ENCODE peak calls at places on chromosomes 7 and 10, in four cellular contexts. L is astrocyte of the hippocampus, N is NCI-H1092, F is neural progenitor cell. J is an unnamed sample.

GRCh38 chr7:134602921-134603394 is 43.7 kb upstream of the BPGM start:
- DNase-seq in L (no peak), F (no peak), N (no peak), J (no peak)

GRCh38 chr7:476736-477360 is 42.8 kb downstream of the PDGFA start:
- DNase-seq in L (no peak), N (no peak), F (no peak), J (no peak)

GRCh38 chr7:106630648-106631047 is 30.3 kb downstream of the CCDC71L start:
- DNase-seq in N (no peak), F (no peak), L (no peak), J (no peak)

GRCh38 chr10:101566333-101567164 is 21.5 kb downstream of the POLL start:
- DNase-seq in N (peak), F (peak), L (peak), J (no peak)

GRCh38 chr7:124655990-124656389 is 109.6 kb downstream of the GPR37 start:
- DNase-seq in L (no peak), N (peak), F (no peak), J (no peak)

GRCh38 chr7:67618569-67619543 is 622.2 kb downstream of the TYW1 start:
- DNase-seq in N (peak), F (peak), L (peak), J (peak)

GRCh38 chr7:137840183-137840779 is 6.5 kb downstream of the DGKI start:
- DNase-seq in L (no peak), N (no peak), F (peak), J (no peak)

GRCh38 chr7:27840314-27840713 is 100.4 kb downstream of the TAX1BP1 start:
- DNase-seq in N (no peak), L (no peak), F (no peak), J (no peak)

GRCh38 chr7:26081627-26082026 is 70.4 kb upstream of the NFE2L3 start:
- DNase-seq in L (no peak), N (no peak), F (peak), J (no peak)

GRCh38 chr10:96413151-96413787 is 54.5 kb upstream of the OPALIN start:
- DNase-seq in F (no peak), N (no peak), L (peak), J (no peak)

GRCh38 chr10:85791846-85792532 is 574.6 kb downstream of the GRID1 start:
- DNase-seq in F (peak), N (no peak), L (peak), J (no peak)

GRCh38 chr10:62327897-62328296 is 46.3 kb upstream of the ZNF365 start:
- DNase-seq in F (no peak), L (no peak), N (no peak), J (no peak)

GRCh38 chr10:23338155-23338828 is 6.3 kb downstream of the C10orf67 start:
- DNase-seq in L (no peak), F (peak), N (no peak), J (no peak)

GRCh38 chr7:98202367-98203195 is 8.7 kb upstream of the BHLHA15 start:
- DNase-seq in F (no peak), N (no peak), L (no peak), J (no peak)

GRCh38 chr10:106387063-106387462 is 777.4 kb downstream of the SORCS1 start:
- DNase-seq in F (no peak), L (no peak), N (no peak), J (no peak)

GRCh38 chr10:111076191-111076681 is 593 bp upstream of the ADRA2A start:
- DNase-seq in N (peak), L (peak), F (peak), J (peak)

GRCh38 chr10:71283410-71283809 is 35.6 kb upstream of the SLC29A3 start:
- DNase-seq in N (no peak), F (no peak), L (no peak), J (no peak)

GRCh38 chr10:114256041-114256765 is 17.1 kb downstream of the VWA2 start:
- DNase-seq in N (no peak), L (no peak), F (no peak), J (no peak)

GRCh38 chr7:131110294-131111080 is 217.2 kb upstream of the MKLN1 start:
- DNase-seq in N (no peak), L (peak), F (peak), J (no peak)

GRCh38 chr7:109996411-109996810 is 1094.5 kb upstream of the LRRN3 start:
- DNase-seq in L (no peak), N (no peak), F (no peak), J (no peak)

GRCh38 chr10:126674741-126675515 is 4.4 kb upstream of the C10orf90 start:
- DNase-seq in N (no peak), L (no peak), F (no peak), J (no peak)

GRCh38 chr7:43112941-43113621 is 634 bp downstream of the HECW1 start:
- DNase-seq in N (no peak), L (peak), F (peak), J (no peak)

GRCh38 chr10:71852335-71852937 is 1.4 kb upstream of the PSAP start:
- DNase-seq in N (no peak), F (no peak), L (no peak), J (no peak)

GRCh38 chr7:29281782-29282541 is 87.4 kb downstream of the CHN2 start:
- DNase-seq in N (peak), L (no peak), F (no peak), J (peak)

J was measured in NCI-H2107.